ENCODE peak calls at places on chromosome 3, in six cellular contexts. J, D, O, R, Y and C are unnamed samples.
A peak's percentile ranks its signal among the peaks of the same experiment; 100 is the strongest.

GRCh38 chr3:37992271-37993066 is 1.9 kb downstream of the VILL start:
- DNase-seq in J (no peak), D (no peak), O (no peak), R (peak; percentile 47), Y (no peak), C (no peak)

GRCh38 chr3:49006591-49007067 is 562 bp upstream of the WDR6 start:
- DNase-seq in J (no peak), D (no peak), O (no peak), R (peak; percentile 83), Y (peak; percentile 63), C (no peak)

GRCh38 chr3:13045245-13045903 is 27.9 kb downstream of the IQSEC1 start:
- DNase-seq in J (no peak), D (no peak), O (no peak), R (no peak), Y (no peak), C (no peak)

GRCh38 chr3:137205394-137206060 is 247.7 kb downstream of the IL20RB start:
- DNase-seq in J (no peak), D (no peak), O (no peak), R (no peak), Y (peak; percentile 18), C (no peak)

GRCh38 chr3:156148345-156148945 is 28.1 kb downstream of the KCNAB1 start:
- DNase-seq in J (no peak), D (no peak), O (no peak), R (no peak), Y (no peak), C (no peak)

GRCh38 chr3:185131602-185132256 is 21.1 kb downstream of the C3orf70 start:
- DNase-seq in J (no peak), D (no peak), O (no peak), R (no peak), Y (no peak), C (no peak)

GRCh38 chr3:172180473-172180872 is 141.1 kb downstream of the FNDC3B start:
- DNase-seq in J (no peak), D (no peak), O (no peak), R (no peak), Y (no peak), C (no peak)

GRCh38 chr3:197364410-197365071 is 66.1 kb upstream of the DLG1 start:
- DNase-seq in J (peak; percentile 98), D (no peak), O (no peak), R (no peak), Y (no peak), C (no peak)

GRCh38 chr3:124986153-124987143 is 51.9 kb upstream of the MUC13 start:
- DNase-seq in J (peak; percentile 16), D (no peak), O (peak; percentile 68), R (no peak), Y (peak; percentile 96), C (no peak)

GRCh38 chr3:9339750-9340449 is 23.0 kb upstream of the THUMPD3 start:
- DNase-seq in J (no peak), D (no peak), O (peak; percentile 13), R (no peak), Y (peak; percentile 66), C (no peak)

GRCh38 chr3:30567139-30567753 is 39.2 kb upstream of the TGFBR2 start:
- DNase-seq in J (no peak), D (no peak), O (no peak), R (no peak), Y (no peak), C (no peak)

GRCh38 chr3:117660941-117661635 is 951.5 kb downstream of the TUSC7 start:
- DNase-seq in J (no peak), D (no peak), O (no peak), R (no peak), Y (peak; percentile 80), C (no peak)

GRCh38 chr3:154095832-154096421 is 25.3 kb upstream of the ARHGEF26 start:
- DNase-seq in J (peak; percentile 12), D (no peak), O (no peak), R (no peak), Y (peak; percentile 55), C (peak; percentile 5)

GRCh38 chr3:130488288-130488687 is 28.7 kb upstream of the COL6A6 start:
- DNase-seq in J (no peak), D (no peak), O (no peak), R (no peak), Y (no peak), C (no peak)